ENCODE peak calls at places on chromosomes 2 and 18, in five cellular contexts. X is foreskin fibroblast, F is nephron progenitor cell, V is fibroblast of the aortic adventitia, H is DND-41. S is an unnamed sample.

GRCh38 chr18:25244170-25244569 is 107.8 kb downstream of the ZNF521 start:
- DNase-seq in V (no peak), X (no peak), H (no peak), F (no peak), S (no peak)

GRCh38 chr2:47664817-47665216 is 118.1 kb upstream of the MSH6 start:
- DNase-seq in X (no peak), V (no peak), H (peak), F (no peak), S (no peak)

GRCh38 chr18:13496691-13497281 is 229.6 kb downstream of the FAM210A start:
- DNase-seq in H (no peak), F (no peak), X (no peak), V (no peak), S (no peak)

GRCh38 chr2:79369127-79369526 is 143.7 kb upstream of the CTNNA2 start:
- DNase-seq in X (no peak), V (no peak), F (peak), H (no peak), S (no peak)

GRCh38 chr2:212713681-212714080 is 175.1 kb upstream of the ERBB4 start:
- DNase-seq in V (no peak), X (no peak), F (no peak), H (no peak), S (no peak)

GRCh38 chr2:68516051-68516771 is 48.8 kb downstream of the APLF start:
- DNase-seq in H (no peak), X (no peak), F (no peak), V (no peak), S (no peak)

GRCh38 chr2:157283468-157283867 is 26.0 kb downstream of the GALNT5 start:
- DNase-seq in F (no peak), V (no peak), X (no peak), H (no peak), S (no peak)

GRCh38 chr2:119069781-119070180 is 88.8 kb downstream of the C1QL2 start:
- DNase-seq in V (no peak), X (no peak), H (no peak), F (no peak), S (no peak)

GRCh38 chr18:48364146-48364545 is 45.0 kb downstream of the ZBTB7C start:
- DNase-seq in X (no peak), H (no peak), V (no peak), F (no peak), S (no peak)

GRCh38 chr18:58776084-58776483 is 88.6 kb upstream of the ZNF532 start:
- DNase-seq in F (no peak), V (no peak), X (no peak), H (no peak), S (no peak)

GRCh38 chr2:148058641-148059040 is 37.8 kb downstream of the MBD5 start:
- DNase-seq in V (peak), H (no peak), X (no peak), F (no peak), S (no peak)

GRCh38 chr2:60976875-60977561 is 40.5 kb upstream of the PEX13 start:
- DNase-seq in F (no peak), V (no peak), H (no peak), X (no peak), S (no peak)

GRCh38 chr2:238006500-238006899 is 39.7 kb downstream of the UBE2F start:
- DNase-seq in X (no peak), F (no peak), V (no peak), H (no peak), S (no peak)

GRCh38 chr2:43595603-43596412 is at the start of gene THADA:
- DNase-seq in V (peak), F (peak), H (peak), X (peak), S (peak)

GRCh38 chr2:202883987-202884675 is 12.6 kb upstream of the ICA1L start:
- DNase-seq in H (no peak), V (peak), F (no peak), X (no peak), S (no peak)

GRCh38 chr2:240214790-240215675 is 74.6 kb upstream of the OTOS start:
- DNase-seq in V (no peak), F (no peak), H (no peak), X (no peak), S (no peak)

GRCh38 chr2:88856409-88857135 is 165.1 kb downstream of the RPIA start:
- DNase-seq in V (no peak), X (no peak), F (no peak), H (no peak), S (no peak)

GRCh38 chr2:37730037-37730813 is 58.8 kb upstream of the CDC42EP3 start:
- DNase-seq in V (no peak), F (no peak), X (no peak), H (no peak), S (no peak)

GRCh38 chr2:65299246-65299645 is 71.6 kb downstream of the ACTR2 start:
- DNase-seq in X (peak), H (no peak), V (peak), F (no peak), S (no peak)

GRCh38 chr2:44543773-44544725 is 182.3 kb downstream of the CAMKMT start:
- DNase-seq in F (no peak), V (no peak), H (no peak), X (no peak), S (no peak)

GRCh38 chr18:36942264-36942663 is 113.3 kb downstream of the KIAA1328 start:
- DNase-seq in H (peak), X (peak), V (peak), F (peak), S (no peak)

DNA sequence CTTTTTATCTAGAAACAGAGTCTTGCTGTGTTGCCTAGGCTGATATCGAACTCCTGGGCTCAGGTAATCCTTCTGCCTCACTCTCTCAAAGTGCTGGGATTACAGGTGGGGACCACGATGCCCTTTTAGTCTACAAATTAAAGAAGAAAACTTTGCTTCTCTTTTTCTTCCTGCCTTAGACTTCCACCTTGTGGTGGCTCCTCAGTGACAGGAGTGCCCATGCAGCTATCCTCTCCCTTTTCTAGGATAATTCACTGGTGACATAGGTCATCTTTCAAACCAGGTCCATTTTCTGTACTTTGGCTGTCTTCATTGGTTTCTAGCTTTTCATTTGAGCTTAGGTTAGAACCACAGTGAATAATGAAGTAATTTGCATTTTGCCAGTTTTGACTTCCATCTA is 13.6 kb downstream of the DCAF17 start:
- DNase-seq in H (no peak), X (no peak), F (no peak), V (no peak), S (no peak)
- TF ChIP-seq CTCF in H (peak), X (peak), F (no peak), V (no peak), S (no peak)

GRCh38 chr2:39008663-39009062 is 112.2 kb downstream of the SOS1 start:
- DNase-seq in F (no peak), V (peak), X (no peak), H (no peak), S (no peak)

GRCh38 chr2:39013871-39014270 is 107.0 kb downstream of the SOS1 start:
- DNase-seq in F (no peak), X (no peak), V (no peak), H (no peak), S (no peak)

GRCh38 chr2:39007875-39008504 is 112.9 kb downstream of the SOS1 start:
- DNase-seq in H (no peak), X (no peak), F (no peak), V (no peak), S (no peak)
- TF ChIP-seq CTCF in H (no peak), X (no peak), F (no peak), V (no peak), S (no peak)

DNA sequence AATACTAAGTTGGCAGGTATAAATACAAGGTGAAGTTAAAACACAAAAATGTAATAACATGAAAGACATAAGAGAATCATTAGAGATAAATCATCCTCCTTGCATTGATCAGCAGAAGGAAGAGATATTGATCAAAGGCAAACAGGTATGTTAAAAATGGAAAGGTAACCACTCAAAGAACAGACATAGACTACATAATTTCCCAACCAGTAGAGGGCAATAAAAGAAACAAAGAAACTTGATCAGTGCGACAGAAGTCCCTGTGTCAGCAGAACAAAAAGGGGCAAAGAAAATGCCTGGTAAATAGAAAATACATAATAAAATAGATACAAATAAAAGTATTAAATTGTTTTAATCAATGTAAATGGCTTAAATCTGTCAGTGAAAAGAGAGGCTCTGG is 53.6 kb downstream of the FAM228A start:
- DNase-seq in H (no peak), V (peak), F (no peak), X (no peak), S (no peak)
- TF ChIP-seq CTCF in H (peak), V (peak), F (no peak), X (peak), S (no peak)

GRCh38 chr2:192029089-192029488 is 165.6 kb downstream of the TMEFF2 start:
- DNase-seq in X (no peak), V (no peak), F (peak), H (peak), S (peak)
- TF ChIP-seq CTCF in X (peak), V (peak), F (no peak), H (peak), S (no peak)

GRCh38 chr2:39837856-39838453 is 58.9 kb upstream of the THUMPD2 start:
- DNase-seq in X (peak), F (peak), H (no peak), V (peak), S (no peak)
- TF ChIP-seq CTCF in X (peak), F (peak), H (peak), V (peak), S (peak)

S was measured in glutamatergic neuron.